ENCODE peak calls at places on chromosome 17, in five cellular contexts. N is germinal center, I is colonic mucosa, K is IMR-90, L is stomach. F is an unnamed sample.

GRCh38 chr17:17043668-17044226 is 1.5 kb downstream of the MPRIP start:
- DNase-seq in N (no peak), I (peak; percentile 47), K (peak; percentile 13), L (peak; percentile 23), F (peak; percentile 28)

GRCh38 chr17:45020354-45021138 is 30.9 kb downstream of the DCAKD start:
- DNase-seq in N (no peak), I (peak; percentile 51), K (peak; percentile 22), L (peak; percentile 45), F (peak; percentile 49)

GRCh38 chr17:6473128-6473767 is 29.0 kb downstream of the PIMREG start:
- DNase-seq in N (peak; percentile 79), I (peak; percentile 82), K (peak; percentile 65), L (peak; percentile 84), F (peak; percentile 82)

GRCh38 chr17:31740611-31741082 is 118.4 kb downstream of the COPRS start:
- DNase-seq in N (no peak), I (no peak), K (peak; percentile 91), L (no peak), F (no peak)

GRCh38 chr17:52147872-52148271 is 10.6 kb downstream of the CA10 start:
- DNase-seq in N (no peak), I (no peak), K (no peak), L (no peak), F (no peak)

GRCh38 chr17:44546711-44547606 is 10.3 kb upstream of the FZD2 start:
- DNase-seq in N (no peak), I (no peak), K (peak; percentile 73), L (no peak), F (no peak)

GRCh38 chr17:69170377-69170776 is 28.7 kb upstream of the ABCA6 start:
- DNase-seq in N (peak; percentile 8), I (no peak), K (no peak), L (no peak), F (no peak)

GRCh38 chr17:80678621-80679020 is 134.0 kb downstream of the RPTOR start:
- DNase-seq in N (no peak), I (no peak), K (peak; percentile 91), L (no peak), F (no peak)

GRCh38 chr17:79388556-79389295 is 222.1 kb downstream of the RBFOX3 start:
- DNase-seq in N (peak; percentile 63), I (peak; percentile 43), K (peak; percentile 27), L (peak; percentile 64), F (peak; percentile 70)

F was measured in body of pancreas.